ENCODE peak calls at places on chromosomes 7 and 10, in four cellular contexts. R is NCI-H1105; T is T-helper 9 cell; G is naive thymus-derived CD4-positive, alpha-beta T cell. X is an unnamed sample.

GRCh38 chr7:98165827-98166667 is 45.2 kb upstream of the BHLHA15 start:
- DNase-seq in G (peak; percentile 49), R (peak; percentile 1), T (peak; percentile 32), X (peak; percentile 30)

GRCh38 chr7:23759556-23760391 is 49.8 kb downstream of the STK31 start:
- DNase-seq in R (peak; percentile 37), G (no peak), T (no peak), X (no peak)

GRCh38 chr7:74032191-74032490 is 4.2 kb downstream of the ELN start:
- DNase-seq in T (no peak), R (no peak), G (no peak), X (no peak)

GRCh38 chr10:80196270-80196949 is 8.9 kb downstream of the ANXA11 start:
- DNase-seq in G (peak; percentile 25), R (no peak), T (peak; percentile 47), X (no peak)

GRCh38 chr10:111384556-111384955 is 307.7 kb downstream of the ADRA2A start:
- DNase-seq in G (no peak), R (no peak), T (no peak), X (no peak)

GRCh38 chr10:73864229-73864628 is 10.1 kb downstream of the CAMK2G start:
- DNase-seq in T (no peak), G (no peak), R (no peak), X (no peak)

GRCh38 chr7:1397491-1398327 is 61.6 kb downstream of the MICALL2 start:
- DNase-seq in R (no peak), T (no peak), G (no peak), X (no peak)

GRCh38 chr7:137878333-137878961 is 31.7 kb upstream of the DGKI start:
- DNase-seq in G (no peak), T (no peak), R (no peak), X (no peak)

GRCh38 chr7:54672519-54672918 is 86.5 kb downstream of the SEC61G start:
- DNase-seq in T (no peak), R (no peak), G (no peak), X (no peak)

GRCh38 chr10:60417024-60417423 is 27.3 kb upstream of the ANK3 start:
- DNase-seq in T (no peak), R (no peak), G (no peak), X (no peak)

GRCh38 chr10:122567056-122567660 is 6.6 kb downstream of the DMBT1 start:
- DNase-seq in G (no peak), T (peak; percentile 17), R (no peak), X (no peak)

GRCh38 chr7:101717986-101718746 is 89.1 kb upstream of the MYL10 start:
- DNase-seq in G (no peak), R (no peak), T (no peak), X (no peak)

GRCh38 chr7:146503844-146504243 is 387.2 kb downstream of the CNTNAP2 start:
- DNase-seq in R (no peak), T (no peak), G (no peak), X (no peak)

GRCh38 chr10:60762554-60762953 is 15.7 kb upstream of the CDK1 start:
- DNase-seq in T (no peak), G (no peak), R (no peak), X (no peak)

GRCh38 chr10:107749235-107749634 is 584.7 kb upstream of the SORCS1 start:
- DNase-seq in T (no peak), G (no peak), R (no peak), X (no peak)

GRCh38 chr7:55490099-55490498 is 82.2 kb downstream of the VOPP1 start:
- DNase-seq in T (no peak), G (no peak), R (no peak), X (no peak)

GRCh38 chr10:109282510-109282909 is 640.8 kb downstream of the XPNPEP1 start:
- DNase-seq in R (no peak), T (no peak), G (no peak), X (no peak)

GRCh38 chr7:39603931-39604330 is 19.4 kb upstream of the RALA start:
- DNase-seq in G (no peak), R (no peak), T (no peak), X (no peak)

GRCh38 chr10:47165711-47166404 is 134.1 kb upstream of the GDF10 start:
- DNase-seq in G (peak; percentile 80), T (no peak), R (no peak), X (no peak)

GRCh38 chr10:1410469-1411395 is 326.6 kb downstream of the ADARB2 start:
- DNase-seq in R (no peak), G (no peak), T (no peak), X (no peak)

GRCh38 chr7:20141666-20142065 is 75.5 kb downstream of the MACC1 start:
- DNase-seq in G (no peak), T (no peak), R (peak; percentile 18), X (peak; percentile 97)

GRCh38 chr7:129865093-129865931 is 87.4 kb downstream of the UBE2H start:
- DNase-seq in T (no peak), G (no peak), R (no peak), X (no peak)

GRCh38 chr7:43639858-43640491 is 57.1 kb downstream of the STK17A start:
- DNase-seq in R (peak; percentile 77), G (no peak), T (no peak), X (peak; percentile 85)

GRCh38 chr7:134996097-134996550 is 9.8 kb downstream of the AGBL3 start:
- DNase-seq in R (no peak), G (peak; percentile 38), T (no peak), X (no peak)

GRCh38 chr7:140404565-140405080 is 765 bp downstream of the RAB19 start:
- DNase-seq in T (no peak), R (peak; percentile 17), G (no peak), X (no peak)

GRCh38 chr7:33794959-33795358 is 110.4 kb upstream of the BMPER start:
- DNase-seq in T (no peak), R (no peak), G (no peak), X (no peak)

GRCh38 chr7:151757274-151757673 is 119.6 kb downstream of the PRKAG2 start:
- DNase-seq in T (no peak), R (no peak), G (no peak), X (no peak)

GRCh38 chr7:118573065-118573464 is 348.6 kb downstream of the ANKRD7 start:
- DNase-seq in G (no peak), R (no peak), T (no peak), X (no peak)

GRCh38 chr10:73850863-73851461 is 23.4 kb downstream of the CAMK2G start:
- DNase-seq in G (no peak), R (no peak), T (no peak), X (no peak)

GRCh38 chr10:30587522-30588031 is 42.0 kb downstream of the LYZL2 start:
- DNase-seq in T (no peak), G (no peak), R (no peak), X (no peak)

GRCh38 chr7:132367007-132367406 is 209.3 kb downstream of the PLXNA4 start:
- DNase-seq in G (no peak), T (no peak), R (no peak), X (no peak)

GRCh38 chr7:150322114-150322832 is 882 bp upstream of the LRRC61 start:
- DNase-seq in G (peak; percentile 64), R (no peak), T (no peak), X (peak; percentile 7)

X was measured in NCI-H1436.